ENCODE peak calls at places on chromosomes 2 and 18, in six cellular contexts. One of them, this sample, is unnamed.

GRCh38 chr2:216802516-216803265 is 57.2 kb downstream of the TNP1 start:
- DNase-seq in astrocyte of the cerebellum: no peak
- DNase-seq in endothelial cell: no peak
- DNase-seq in AG04450: no peak
- DNase-seq in brain microvascular endothelial cell: no peak
- DNase-seq in GM13977: no peak
- DNase-seq in this sample: no peak

GRCh38 chr2:141393214-141393545 is 737.6 kb downstream of the LRP1B start:
- DNase-seq in astrocyte of the cerebellum: no peak
- DNase-seq in endothelial cell: no peak
- DNase-seq in AG04450: no peak
- DNase-seq in brain microvascular endothelial cell: peak
- DNase-seq in GM13977: no peak
- DNase-seq in this sample: no peak

GRCh38 chr18:34870916-34871315 is 160.8 kb downstream of the DTNA start:
- DNase-seq in astrocyte of the cerebellum: no peak
- DNase-seq in endothelial cell: no peak
- DNase-seq in AG04450: no peak
- DNase-seq in brain microvascular endothelial cell: no peak
- DNase-seq in GM13977: no peak
- DNase-seq in this sample: no peak

GRCh38 chr18:76932026-76932819 is 109.9 kb downstream of the ZNF236 start:
- DNase-seq in astrocyte of the cerebellum: no peak
- DNase-seq in endothelial cell: peak
- DNase-seq in AG04450: peak
- DNase-seq in brain microvascular endothelial cell: no peak
- DNase-seq in GM13977: no peak
- DNase-seq in this sample: no peak

GRCh38 chr2:112542974-112543760 is 902 bp downstream of the POLR1B start:
- DNase-seq in astrocyte of the cerebellum: no peak
- DNase-seq in endothelial cell: no peak
- DNase-seq in AG04450: no peak
- DNase-seq in brain microvascular endothelial cell: no peak
- DNase-seq in GM13977: peak
- DNase-seq in this sample: peak

GRCh38 chr18:7980136-7980535 is 413.0 kb downstream of the PTPRM start:
- DNase-seq in astrocyte of the cerebellum: no peak
- DNase-seq in endothelial cell: peak
- DNase-seq in AG04450: no peak
- DNase-seq in brain microvascular endothelial cell: no peak
- DNase-seq in GM13977: no peak
- DNase-seq in this sample: peak

GRCh38 chr18:58671941-58672565 is 788 bp downstream of the MALT1 start:
- DNase-seq in astrocyte of the cerebellum: no peak
- DNase-seq in endothelial cell: no peak
- DNase-seq in AG04450: no peak
- DNase-seq in brain microvascular endothelial cell: peak
- DNase-seq in GM13977: peak
- DNase-seq in this sample: no peak

GRCh38 chr2:207725815-207726578 is 14.6 kb downstream of the CCNYL1 start:
- DNase-seq in astrocyte of the cerebellum: no peak
- DNase-seq in endothelial cell: no peak
- DNase-seq in AG04450: no peak
- DNase-seq in brain microvascular endothelial cell: no peak
- DNase-seq in GM13977: no peak
- DNase-seq in this sample: peak

GRCh38 chr2:74516070-74516633 is 1.9 kb downstream of the TLX2 start:
- DNase-seq in astrocyte of the cerebellum: no peak
- DNase-seq in endothelial cell: peak
- DNase-seq in AG04450: no peak
- DNase-seq in brain microvascular endothelial cell: peak
- DNase-seq in GM13977: peak
- DNase-seq in this sample: no peak

GRCh38 chr2:109486711-109487130 is 127.0 kb downstream of the SEPTIN10 start:
- DNase-seq in astrocyte of the cerebellum: peak
- DNase-seq in endothelial cell: no peak
- DNase-seq in AG04450: no peak
- DNase-seq in brain microvascular endothelial cell: no peak
- DNase-seq in GM13977: no peak
- DNase-seq in this sample: no peak

GRCh38 chr2:131413148-131413747 is 49.3 kb upstream of the RAB6D start:
- DNase-seq in astrocyte of the cerebellum: peak
- DNase-seq in endothelial cell: no peak
- DNase-seq in AG04450: no peak
- DNase-seq in brain microvascular endothelial cell: peak
- DNase-seq in GM13977: peak
- DNase-seq in this sample: peak

GRCh38 chr2:180655842-180656454 is 324.5 kb upstream of the UBE2E3 start:
- DNase-seq in astrocyte of the cerebellum: no peak
- DNase-seq in endothelial cell: no peak
- DNase-seq in AG04450: no peak
- DNase-seq in brain microvascular endothelial cell: no peak
- DNase-seq in GM13977: no peak
- DNase-seq in this sample: no peak

GRCh38 chr2:78115291-78115690 is 593.1 kb upstream of the LRRTM4 start:
- DNase-seq in astrocyte of the cerebellum: no peak
- DNase-seq in endothelial cell: no peak
- DNase-seq in AG04450: no peak
- DNase-seq in brain microvascular endothelial cell: no peak
- DNase-seq in GM13977: no peak
- DNase-seq in this sample: no peak

GRCh38 chr2:46333912-46334311 is 36.7 kb downstream of the EPAS1 start:
- DNase-seq in astrocyte of the cerebellum: no peak
- DNase-seq in endothelial cell: no peak
- DNase-seq in AG04450: no peak
- DNase-seq in brain microvascular endothelial cell: no peak
- DNase-seq in GM13977: no peak
- DNase-seq in this sample: no peak

GRCh38 chr2:236748801-236749200 is 179.2 kb downstream of the ACKR3 start:
- DNase-seq in astrocyte of the cerebellum: no peak
- DNase-seq in endothelial cell: no peak
- DNase-seq in AG04450: no peak
- DNase-seq in brain microvascular endothelial cell: no peak
- DNase-seq in GM13977: no peak
- DNase-seq in this sample: no peak

GRCh38 chr18:26057208-26057821 is 33.1 kb downstream of the SS18 start:
- DNase-seq in astrocyte of the cerebellum: no peak
- DNase-seq in endothelial cell: no peak
- DNase-seq in AG04450: peak
- DNase-seq in brain microvascular endothelial cell: peak
- DNase-seq in GM13977: no peak
- DNase-seq in this sample: no peak

GRCh38 chr2:119040730-119041129 is 98.7 kb downstream of the MARCO start:
- DNase-seq in astrocyte of the cerebellum: no peak
- DNase-seq in endothelial cell: no peak
- DNase-seq in AG04450: no peak
- DNase-seq in brain microvascular endothelial cell: no peak
- DNase-seq in GM13977: no peak
- DNase-seq in this sample: no peak

GRCh38 chr2:224816816-224817215 is 100.7 kb upstream of the CCDC195 start:
- DNase-seq in astrocyte of the cerebellum: peak
- DNase-seq in endothelial cell: no peak
- DNase-seq in AG04450: no peak
- DNase-seq in brain microvascular endothelial cell: peak
- DNase-seq in GM13977: no peak
- DNase-seq in this sample: no peak

GRCh38 chr2:188196343-188197008 is 95.2 kb upstream of the GULP1 start:
- DNase-seq in astrocyte of the cerebellum: no peak
- DNase-seq in endothelial cell: no peak
- DNase-seq in AG04450: no peak
- DNase-seq in brain microvascular endothelial cell: no peak
- DNase-seq in GM13977: no peak
- DNase-seq in this sample: no peak

GRCh38 chr2:120783969-120784372 is 48.3 kb downstream of the GLI2 start:
- DNase-seq in astrocyte of the cerebellum: no peak
- DNase-seq in endothelial cell: no peak
- DNase-seq in AG04450: no peak
- DNase-seq in brain microvascular endothelial cell: no peak
- DNase-seq in GM13977: no peak
- DNase-seq in this sample: no peak

GRCh38 chr2:12824304-12824761 is 107.6 kb downstream of the TRIB2 start:
- DNase-seq in astrocyte of the cerebellum: no peak
- DNase-seq in endothelial cell: no peak
- DNase-seq in AG04450: no peak
- DNase-seq in brain microvascular endothelial cell: peak
- DNase-seq in GM13977: no peak
- DNase-seq in this sample: no peak

GRCh38 chr2:172859821-172860707 is 124.4 kb downstream of the RAPGEF4 start:
- DNase-seq in astrocyte of the cerebellum: no peak
- DNase-seq in endothelial cell: no peak
- DNase-seq in AG04450: no peak
- DNase-seq in brain microvascular endothelial cell: no peak
- DNase-seq in GM13977: no peak
- DNase-seq in this sample: no peak

GRCh38 chr2:856041-856440 is 94.6 kb upstream of the SNTG2 start:
- DNase-seq in astrocyte of the cerebellum: no peak
- DNase-seq in endothelial cell: no peak
- DNase-seq in AG04450: no peak
- DNase-seq in brain microvascular endothelial cell: no peak
- DNase-seq in GM13977: no peak
- DNase-seq in this sample: no peak

DNA sequence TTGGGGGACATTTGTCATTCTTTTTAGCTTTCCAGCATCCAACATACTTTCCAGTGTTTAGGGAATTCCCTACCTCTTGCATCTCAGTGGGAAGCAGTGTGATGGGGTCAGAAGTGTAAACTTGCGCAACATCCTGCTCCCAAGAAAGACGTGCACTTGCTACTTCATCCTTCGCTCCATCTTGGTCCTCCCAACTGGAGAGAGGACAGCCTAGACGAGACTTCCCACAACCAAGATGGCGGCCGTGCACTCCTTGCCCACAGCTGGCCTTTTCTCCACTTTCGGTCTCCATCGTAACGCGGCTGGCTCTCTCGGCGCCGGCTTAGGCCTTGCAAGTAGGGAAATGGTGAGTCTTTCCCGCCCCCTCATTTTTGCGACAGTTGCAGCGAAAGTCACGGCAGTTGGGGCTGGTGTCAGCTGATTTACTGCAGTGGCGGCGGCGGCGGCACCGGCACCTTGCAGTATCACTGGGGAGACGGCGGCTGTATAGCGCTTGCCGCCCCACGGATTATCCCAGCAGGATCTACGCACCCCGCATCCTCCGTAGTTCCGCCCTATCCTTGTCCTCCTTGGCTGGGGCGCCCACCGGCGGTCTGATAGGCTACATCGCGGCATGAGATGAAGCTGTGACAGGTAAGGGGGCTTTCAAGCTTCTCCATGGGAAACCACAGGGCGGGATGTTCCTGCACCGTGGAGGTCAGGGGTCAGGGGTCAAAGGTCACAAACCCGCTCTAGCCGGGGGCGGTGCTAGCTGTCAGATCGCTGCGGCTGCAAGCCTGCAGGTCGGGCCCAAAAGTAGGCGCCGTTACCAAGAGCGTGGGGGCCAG is at the start of gene WDR7:
- DNase-seq in astrocyte of the cerebellum: peak
- DNase-seq in endothelial cell: peak
- DNase-seq in AG04450: peak
- DNase-seq in brain microvascular endothelial cell: peak
- DNase-seq in GM13977: peak
- DNase-seq in this sample: peak
- TF ChIP-seq CTCF in astrocyte of the cerebellum: no peak
- TF ChIP-seq CTCF in endothelial cell: no peak
- TF ChIP-seq CTCF in AG04450: no peak
- TF ChIP-seq CTCF in brain microvascular endothelial cell: peak
- TF ChIP-seq CTCF in GM13977: no peak
- TF ChIP-seq CTCF in this sample: no peak

GRCh38 chr2:168686485-168687191 is 115.8 kb upstream of the NOSTRIN start:
- DNase-seq in astrocyte of the cerebellum: no peak
- DNase-seq in endothelial cell: no peak
- DNase-seq in AG04450: no peak
- DNase-seq in brain microvascular endothelial cell: peak
- DNase-seq in GM13977: no peak
- DNase-seq in this sample: no peak

GRCh38 chr2:168684921-168685618 is 117.4 kb upstream of the NOSTRIN start:
- DNase-seq in astrocyte of the cerebellum: no peak
- DNase-seq in endothelial cell: no peak
- DNase-seq in AG04450: no peak
- DNase-seq in brain microvascular endothelial cell: no peak
- DNase-seq in GM13977: no peak
- DNase-seq in this sample: no peak

GRCh38 chr2:168685619-168686453 is 116.6 kb upstream of the NOSTRIN start:
- DNase-seq in astrocyte of the cerebellum: no peak
- DNase-seq in endothelial cell: no peak
- DNase-seq in AG04450: no peak
- DNase-seq in brain microvascular endothelial cell: peak
- DNase-seq in GM13977: no peak
- DNase-seq in this sample: no peak

GRCh38 chr2:168683996-168684395 is 118.4 kb upstream of the NOSTRIN start:
- DNase-seq in astrocyte of the cerebellum: no peak
- DNase-seq in endothelial cell: no peak
- DNase-seq in AG04450: no peak
- DNase-seq in brain microvascular endothelial cell: no peak
- DNase-seq in GM13977: no peak
- DNase-seq in this sample: no peak

GRCh38 chr2:168687314-168687713 is 115.1 kb upstream of the NOSTRIN start:
- DNase-seq in astrocyte of the cerebellum: no peak
- DNase-seq in endothelial cell: no peak
- DNase-seq in AG04450: no peak
- DNase-seq in brain microvascular endothelial cell: peak
- DNase-seq in GM13977: no peak
- DNase-seq in this sample: peak
- TF ChIP-seq CTCF in astrocyte of the cerebellum: no peak
- TF ChIP-seq CTCF in endothelial cell: no peak
- TF ChIP-seq CTCF in AG04450: no peak
- TF ChIP-seq CTCF in brain microvascular endothelial cell: peak
- TF ChIP-seq CTCF in GM13977: peak
- TF ChIP-seq CTCF in this sample: no peak

GRCh38 chr18:49697757-49698595 is 115.4 kb downstream of the ACAA2 start:
- DNase-seq in astrocyte of the cerebellum: no peak
- DNase-seq in endothelial cell: no peak
- DNase-seq in AG04450: no peak
- DNase-seq in brain microvascular endothelial cell: no peak
- DNase-seq in GM13977: no peak
- DNase-seq in this sample: no peak
- TF ChIP-seq CTCF in astrocyte of the cerebellum: no peak
- TF ChIP-seq CTCF in endothelial cell: no peak
- TF ChIP-seq CTCF in AG04450: no peak
- TF ChIP-seq CTCF in brain microvascular endothelial cell: peak
- TF ChIP-seq CTCF in GM13977: no peak
- TF ChIP-seq CTCF in this sample: no peak

GRCh38 chr2:170967553-170967952 is 38.5 kb downstream of the GORASP2 start:
- DNase-seq in astrocyte of the cerebellum: no peak
- DNase-seq in endothelial cell: no peak
- DNase-seq in AG04450: no peak
- DNase-seq in brain microvascular endothelial cell: no peak
- DNase-seq in GM13977: no peak
- DNase-seq in this sample: no peak

GRCh38 chr2:170969030-170969429 is 40.0 kb downstream of the GORASP2 start:
- DNase-seq in astrocyte of the cerebellum: no peak
- DNase-seq in endothelial cell: no peak
- DNase-seq in AG04450: no peak
- DNase-seq in brain microvascular endothelial cell: no peak
- DNase-seq in GM13977: no peak
- DNase-seq in this sample: no peak

GRCh38 chr2:170965446-170966225 is 36.6 kb downstream of the GORASP2 start:
- DNase-seq in astrocyte of the cerebellum: peak
- DNase-seq in endothelial cell: no peak
- DNase-seq in AG04450: no peak
- DNase-seq in brain microvascular endothelial cell: peak
- DNase-seq in GM13977: no peak
- DNase-seq in this sample: no peak

GRCh38 chr2:170968205-170969003 is 39.4 kb downstream of the GORASP2 start:
- DNase-seq in astrocyte of the cerebellum: no peak
- DNase-seq in endothelial cell: no peak
- DNase-seq in AG04450: no peak
- DNase-seq in brain microvascular endothelial cell: no peak
- DNase-seq in GM13977: no peak
- DNase-seq in this sample: no peak

GRCh38 chr2:170966648-170967396 is 37.8 kb downstream of the GORASP2 start:
- DNase-seq in astrocyte of the cerebellum: no peak
- DNase-seq in endothelial cell: peak
- DNase-seq in AG04450: no peak
- DNase-seq in brain microvascular endothelial cell: no peak
- DNase-seq in GM13977: no peak
- DNase-seq in this sample: peak
- TF ChIP-seq CTCF in astrocyte of the cerebellum: peak
- TF ChIP-seq CTCF in endothelial cell: peak
- TF ChIP-seq CTCF in AG04450: peak
- TF ChIP-seq CTCF in brain microvascular endothelial cell: peak
- TF ChIP-seq CTCF in GM13977: no peak
- TF ChIP-seq CTCF in this sample: no peak